ENCODE peak calls at places on chromosome 18, in nine cellular contexts. Y, J, M, A, N, S, D, E and K are unnamed samples.

GRCh38 chr18:67301592-67301991 is 214.9 kb downstream of the DSEL start:
- DNase-seq in Y (no peak), J (peak), M (no peak), A (no peak), N (peak), S (no peak), D (no peak), E (no peak), K (peak)

GRCh38 chr18:76486600-76486999 is 8.4 kb downstream of the ZNF516 start:
- DNase-seq in Y (no peak), J (no peak), M (no peak), A (no peak), N (no peak), S (no peak), D (no peak), E (no peak), K (no peak)

GRCh38 chr18:29157057-29157780 is 980.3 kb upstream of the CDH2 start:
- DNase-seq in Y (no peak), J (peak), M (no peak), A (no peak), N (peak), S (peak), D (no peak), E (no peak), K (peak)

GRCh38 chr18:42131044-42131939 is 176.3 kb downstream of the PIK3C3 start:
- DNase-seq in Y (peak), J (no peak), M (no peak), A (no peak), N (no peak), S (no peak), D (no peak), E (no peak), K (no peak)

GRCh38 chr18:63350230-63350629 is 16.8 kb downstream of the KDSR start:
- DNase-seq in Y (no peak), J (no peak), M (no peak), A (no peak), N (no peak), S (no peak), D (no peak), E (no peak), K (no peak)

GRCh38 chr18:35619468-35619867 is 37.9 kb downstream of the GALNT1 start:
- DNase-seq in Y (no peak), J (no peak), M (peak), A (no peak), N (peak), S (no peak), D (no peak), E (no peak), K (no peak)

GRCh38 chr18:5824370-5824984 is 70.8 kb downstream of the TMEM200C start:
- DNase-seq in Y (no peak), J (no peak), M (no peak), A (no peak), N (no peak), S (no peak), D (no peak), E (no peak), K (no peak)

GRCh38 chr18:51121597-51121857 is 76.0 kb downstream of the MEX3C start:
- DNase-seq in Y (no peak), J (no peak), M (no peak), A (no peak), N (no peak), S (no peak), D (no peak), E (no peak), K (no peak)

GRCh38 chr18:77054288-77054605 is 78.3 kb downstream of the MBP start:
- DNase-seq in Y (no peak), J (no peak), M (no peak), A (no peak), N (no peak), S (no peak), D (no peak), E (no peak), K (no peak)

GRCh38 chr18:54958711-54959625 is at the start of gene CCDC68:
- DNase-seq in Y (peak), J (peak), M (peak), A (peak), N (peak), S (no peak), D (peak), E (peak), K (peak)

GRCh38 chr18:8658858-8659485 is 46.4 kb upstream of the MTCL1 start:
- DNase-seq in Y (no peak), J (no peak), M (no peak), A (no peak), N (no peak), S (no peak), D (no peak), E (no peak), K (no peak)

GRCh38 chr18:23452728-23453656 is at the start of gene RIOK3:
- DNase-seq in Y (peak), J (peak), M (peak), A (peak), N (peak), S (peak), D (peak), E (peak), K (peak)

GRCh38 chr18:55079481-55080350 is 120.5 kb upstream of the CCDC68 start:
- DNase-seq in Y (no peak), J (no peak), M (no peak), A (no peak), N (peak), S (peak), D (no peak), E (no peak), K (no peak)

GRCh38 chr18:51751901-51752300 is 554.4 kb upstream of the MEX3C start:
- DNase-seq in Y (no peak), J (peak), M (no peak), A (no peak), N (no peak), S (peak), D (no peak), E (no peak), K (peak)

GRCh38 chr18:1222880-1223279 is 318.2 kb downstream of the ADCYAP1 start:
- DNase-seq in Y (no peak), J (no peak), M (no peak), A (no peak), N (no peak), S (no peak), D (no peak), E (no peak), K (no peak)

GRCh38 chr18:5890606-5891360 is 4.5 kb downstream of the TMEM200C start:
- DNase-seq in Y (peak), J (peak), M (peak), A (peak), N (peak), S (no peak), D (peak), E (peak), K (no peak)

GRCh38 chr18:48719988-48720654 is 181.3 kb downstream of the CTIF start:
- DNase-seq in Y (peak), J (no peak), M (no peak), A (no peak), N (peak), S (peak), D (no peak), E (peak), K (no peak)

GRCh38 chr18:10453885-10454772 is at the start of gene APCDD1:
- DNase-seq in Y (peak), J (peak), M (peak), A (peak), N (peak), S (no peak), D (peak), E (peak), K (no peak)

GRCh38 chr18:3998698-3999333 is 456.3 kb downstream of the DLGAP1 start:
- DNase-seq in Y (no peak), J (peak), M (no peak), A (no peak), N (peak), S (peak), D (no peak), E (peak), K (peak)

GRCh38 chr18:58335223-58335622 is 291.2 kb downstream of the NEDD4L start:
- DNase-seq in Y (no peak), J (no peak), M (no peak), A (peak), N (no peak), S (no peak), D (no peak), E (no peak), K (no peak)

GRCh38 chr18:44537521-44537920 is 143.2 kb upstream of the SETBP1 start:
- DNase-seq in Y (peak), J (peak), M (peak), A (no peak), N (peak), S (peak), D (no peak), E (no peak), K (peak)

GRCh38 chr18:61741881-61742280 is 150.9 kb downstream of the RNF152 start:
- DNase-seq in Y (no peak), J (no peak), M (no peak), A (no peak), N (no peak), S (peak), D (no peak), E (no peak), K (no peak)

GRCh38 chr18:76993085-76993382 is 139.5 kb downstream of the MBP start:
- DNase-seq in Y (no peak), J (no peak), M (no peak), A (no peak), N (no peak), S (no peak), D (no peak), E (no peak), K (no peak)

GRCh38 chr18:9237982-9238381 is 96.6 kb upstream of the TWSG1 start:
- DNase-seq in Y (no peak), J (no peak), M (no peak), A (no peak), N (no peak), S (no peak), D (no peak), E (no peak), K (no peak)

GRCh38 chr18:24930974-24931373 is 421.0 kb downstream of the ZNF521 start:
- DNase-seq in Y (no peak), J (no peak), M (no peak), A (no peak), N (no peak), S (no peak), D (no peak), E (no peak), K (no peak)

GRCh38 chr18:74453011-74453571 is 4.0 kb downstream of the DIPK1C start:
- DNase-seq in Y (no peak), J (no peak), M (no peak), A (peak), N (no peak), S (no peak), D (no peak), E (peak), K (no peak)

GRCh38 chr18:56709463-56709862 is 58.3 kb downstream of the WDR7 start:
- DNase-seq in Y (no peak), J (peak), M (no peak), A (no peak), N (peak), S (peak), D (no peak), E (no peak), K (peak)

GRCh38 chr18:78697446-78697845 is 282.2 kb upstream of the SALL3 start:
- DNase-seq in Y (no peak), J (no peak), M (no peak), A (no peak), N (no peak), S (no peak), D (no peak), E (no peak), K (no peak)

GRCh38 chr18:55048892-55049291 is 89.6 kb upstream of the CCDC68 start:
- DNase-seq in Y (no peak), J (peak), M (no peak), A (no peak), N (peak), S (peak), D (no peak), E (no peak), K (peak)

GRCh38 chr18:37251679-37252078 is 313.9 kb downstream of the CELF4 start:
- DNase-seq in Y (no peak), J (peak), M (no peak), A (no peak), N (no peak), S (no peak), D (no peak), E (no peak), K (peak)

GRCh38 chr18:23240609-23240930 is 105.3 kb downstream of the CABLES1 start:
- DNase-seq in Y (no peak), J (no peak), M (no peak), A (no peak), N (no peak), S (no peak), D (no peak), E (no peak), K (no peak)

GRCh38 chr18:10751711-10752110 is 225.9 kb downstream of the NAPG start:
- DNase-seq in Y (no peak), J (no peak), M (no peak), A (no peak), N (no peak), S (no peak), D (no peak), E (no peak), K (no peak)

GRCh38 chr18:79585395-79586370 is 93.9 kb upstream of the CTDP1 start:
- DNase-seq in Y (peak), J (no peak), M (no peak), A (no peak), N (no peak), S (no peak), D (no peak), E (no peak), K (no peak)

GRCh38 chr18:46385124-46385523 is 271.9 kb downstream of the LOXHD1 start:
- DNase-seq in Y (no peak), J (no peak), M (no peak), A (no peak), N (no peak), S (no peak), D (no peak), E (no peak), K (no peak)

GRCh38 chr18:23498877-23499570 is 4.3 kb upstream of the RMC1 start:
- DNase-seq in Y (no peak), J (peak), M (peak), A (no peak), N (peak), S (peak), D (peak), E (peak), K (peak)

GRCh38 chr18:49747876-49748275 is 65.5 kb downstream of the ACAA2 start:
- DNase-seq in Y (no peak), J (no peak), M (no peak), A (no peak), N (peak), S (no peak), D (no peak), E (no peak), K (no peak)

GRCh38 chr18:63379639-63379962 is 12.6 kb upstream of the KDSR start:
- DNase-seq in Y (no peak), J (no peak), M (no peak), A (no peak), N (no peak), S (peak), D (no peak), E (no peak), K (peak)

GRCh38 chr18:621181-621580 is 24.4 kb downstream of the CLUL1 start:
- DNase-seq in Y (no peak), J (no peak), M (no peak), A (no peak), N (peak), S (no peak), D (no peak), E (no peak), K (no peak)

GRCh38 chr18:24628360-24628759 is 167.9 kb downstream of the HRH4 start:
- DNase-seq in Y (no peak), J (peak), M (no peak), A (no peak), N (no peak), S (no peak), D (no peak), E (no peak), K (no peak)

GRCh38 chr18:51437280-51438271 is 240.1 kb upstream of the MEX3C start:
- DNase-seq in Y (no peak), J (peak), M (peak), A (no peak), N (no peak), S (no peak), D (no peak), E (no peak), K (peak)

DNA sequence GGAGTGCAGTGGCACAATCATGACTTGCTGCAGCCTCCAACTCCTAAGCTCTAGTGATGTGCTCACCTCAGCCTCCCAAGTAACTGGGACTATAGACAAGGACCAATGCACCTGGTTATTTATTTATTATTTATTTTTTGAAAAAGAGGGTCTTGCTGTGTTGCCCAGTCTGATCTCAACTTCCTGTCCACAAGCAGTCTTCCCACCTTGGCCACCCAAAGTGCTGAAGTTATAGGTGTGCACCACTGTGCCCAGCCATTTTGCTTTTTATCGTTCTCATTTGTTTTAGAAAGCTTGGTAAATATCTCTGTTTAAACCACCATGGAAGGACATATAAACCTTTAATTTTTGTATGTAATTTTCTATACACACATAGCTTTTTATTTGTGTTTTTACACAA is 74.2 kb downstream of the SMCHD1 start:
- DNase-seq in Y (no peak), J (no peak), M (no peak), A (no peak), N (no peak), S (no peak), D (no peak), E (no peak), K (no peak)
- H3K4me3 ChIP-seq in Y (no peak), J (no peak), M (no peak), A (no peak), N (no peak), S (no peak), D (no peak), E (no peak), K (no peak)

GRCh38 chr18:7038330-7038846 is 79.2 kb downstream of the LAMA1 start:
- DNase-seq in Y (peak), J (peak), M (peak), A (peak), N (peak), S (peak), D (peak), E (peak), K (peak)
- H3K4me3 ChIP-seq in Y (peak), J (peak), M (no peak), A (no peak), N (no peak), S (no peak), D (peak), E (no peak), K (no peak)

GRCh38 chr18:39795350-39795749 is 2159.7 kb upstream of the PIK3C3 start:
- DNase-seq in Y (no peak), J (no peak), M (no peak), A (no peak), N (no peak), S (no peak), D (no peak), E (no peak), K (no peak)

GRCh38 chr18:39801010-39801409 is 2154.0 kb upstream of the PIK3C3 start:
- DNase-seq in Y (no peak), J (no peak), M (no peak), A (no peak), N (no peak), S (no peak), D (no peak), E (no peak), K (no peak)

GRCh38 chr18:39796413-39796812 is 2158.6 kb upstream of the PIK3C3 start:
- DNase-seq in Y (no peak), J (peak), M (no peak), A (no peak), N (no peak), S (no peak), D (no peak), E (no peak), K (no peak)

GRCh38 chr18:39801848-39802247 is 2153.2 kb upstream of the PIK3C3 start:
- DNase-seq in Y (no peak), J (no peak), M (no peak), A (no peak), N (no peak), S (no peak), D (no peak), E (no peak), K (no peak)

DNA sequence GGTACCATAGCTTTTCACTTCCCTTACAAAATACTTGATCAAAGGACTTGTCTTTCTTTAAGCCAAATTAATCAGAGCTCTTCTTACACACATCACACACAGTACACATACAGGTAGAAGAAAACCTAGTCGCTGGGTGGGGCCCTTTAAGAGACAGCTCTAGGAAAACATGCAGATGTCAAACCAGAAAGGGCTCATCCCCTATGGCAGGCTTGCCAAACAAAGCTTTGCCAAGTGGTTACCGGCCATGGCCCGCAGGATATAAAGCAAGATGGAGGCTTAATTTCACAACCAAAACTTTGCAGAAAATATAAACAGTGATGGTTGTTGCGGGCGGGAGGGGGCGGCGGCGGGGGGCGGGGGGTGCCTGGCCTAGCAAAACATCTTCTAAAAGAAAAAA is 2156.0 kb upstream of the PIK3C3 start:
- DNase-seq in Y (no peak), J (peak), M (no peak), A (no peak), N (no peak), S (peak), D (no peak), E (no peak), K (no peak)
- H3K4me3 ChIP-seq in Y (no peak), J (peak), M (no peak), A (peak), N (no peak), S (peak), D (no peak), E (no peak), K (peak)

GRCh38 chr18:12884521-12885323 is 685 bp upstream of the PTPN2 start:
- DNase-seq in Y (no peak), J (no peak), M (no peak), A (no peak), N (no peak), S (peak), D (no peak), E (no peak), K (peak)

GRCh38 chr18:12883684-12884520 is at the start of gene PTPN2:
- DNase-seq in Y (peak), J (peak), M (peak), A (peak), N (peak), S (peak), D (peak), E (peak), K (peak)

GRCh38 chr18:12883003-12883683 is 894 bp downstream of the PTPN2 start:
- DNase-seq in Y (no peak), J (no peak), M (no peak), A (no peak), N (no peak), S (no peak), D (no peak), E (no peak), K (no peak)

GRCh38 chr18:12886498-12887126 is 2.6 kb upstream of the PTPN2 start:
- DNase-seq in Y (no peak), J (peak), M (no peak), A (no peak), N (no peak), S (no peak), D (no peak), E (peak), K (peak)

DNA sequence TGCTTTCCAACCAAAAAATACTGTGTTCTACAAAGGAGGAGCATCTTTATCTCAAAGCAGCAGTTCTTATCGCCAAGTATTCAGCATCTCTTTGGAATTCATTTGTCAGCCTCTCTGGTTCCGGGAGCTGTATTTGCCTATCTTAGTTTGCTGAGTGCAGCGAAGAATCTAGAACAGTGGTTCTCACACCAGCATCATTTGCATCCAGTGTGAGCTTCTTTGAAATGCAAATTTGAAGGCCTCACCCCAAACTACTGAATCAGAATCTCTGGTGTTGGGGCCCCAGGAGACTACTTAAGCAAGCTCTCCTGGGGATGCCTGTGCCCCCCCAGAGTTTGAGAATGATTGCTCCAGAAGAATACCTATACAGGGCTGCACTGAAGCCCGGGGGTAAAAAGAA is 1.5 kb upstream of the PTPN2 start:
- DNase-seq in Y (no peak), J (no peak), M (no peak), A (no peak), N (no peak), S (no peak), D (no peak), E (no peak), K (no peak)
- H3K4me3 ChIP-seq in Y (no peak), J (no peak), M (no peak), A (no peak), N (no peak), S (no peak), D (no peak), E (no peak), K (no peak)